ENCODE peak calls at places on chromosomes 16 and 17, in ten cellular contexts. A is Peyer's patch, N is breast epithelium, E is mammary epithelial cell, V is astrocyte of the spinal cord, G is neural progenitor cell, P is fibroblast of the aortic adventitia, Y is lower lobe of right lung, S is tibial artery, F is left ventricle myocardium inferior. Q is an unnamed sample.

GRCh38 chr17:4710693-4711634 is 532 bp downstream of the ARRB2 start:
- DNase-seq in A (peak; percentile 63), N (no peak), E (no peak), V (no peak), G (no peak), P (no peak), Y (peak; percentile 70), S (no peak), F (no peak), Q (no peak)

GRCh38 chr17:42519546-42520444 is 16.2 kb upstream of the NAGLU start:
- DNase-seq in A (peak; percentile 54), N (peak; percentile 83), E (peak; percentile 86), V (peak; percentile 99), G (peak; percentile 62), P (peak; percentile 99), Y (peak; percentile 73), S (peak; percentile 98), F (peak; percentile 90), Q (peak; percentile 69)

GRCh38 chr16:12672986-12673385 is 130.7 kb downstream of the CPPED1 start:
- DNase-seq in A (no peak), N (no peak), E (no peak), V (no peak), G (no peak), P (no peak), Y (no peak), S (no peak), F (no peak), Q (no peak)

GRCh38 chr16:28231763-28232162 is 20.0 kb upstream of the XPO6 start:
- DNase-seq in A (no peak), N (no peak), E (no peak), V (no peak), G (no peak), P (no peak), Y (no peak), S (no peak), F (no peak), Q (no peak)

GRCh38 chr17:45948881-45949624 is 50.0 kb upstream of the STH start:
- DNase-seq in A (peak; percentile 34), N (peak; percentile 74), E (peak; percentile 40), V (peak; percentile 56), G (peak; percentile 86), P (peak; percentile 55), Y (peak; percentile 80), S (peak; percentile 69), F (peak; percentile 78), Q (no peak)

GRCh38 chr17:72789711-72790110 is 302.8 kb downstream of the SLC39A11 start:
- DNase-seq in A (no peak), N (no peak), E (no peak), V (no peak), G (no peak), P (no peak), Y (no peak), S (no peak), F (no peak), Q (no peak)

GRCh38 chr16:73232555-73233422 is 184.9 kb upstream of the ZFHX3 start:
- DNase-seq in A (no peak), N (no peak), E (peak; percentile 12), V (peak; percentile 85), G (no peak), P (peak; percentile 91), Y (no peak), S (no peak), F (peak; percentile 16), Q (no peak)

GRCh38 chr16:10976663-10977062 is 32.3 kb downstream of the CLEC16A start:
- DNase-seq in A (no peak), N (no peak), E (no peak), V (no peak), G (no peak), P (no peak), Y (no peak), S (no peak), F (no peak), Q (no peak)

GRCh38 chr16:89324056-89325010 is 106.8 kb downstream of the ZNF778 start:
- DNase-seq in A (no peak), N (no peak), E (no peak), V (peak; percentile 91), G (no peak), P (peak; percentile 79), Y (peak; percentile 44), S (no peak), F (no peak), Q (no peak)

GRCh38 chr16:74111583-74111982 is 185.0 kb upstream of the PSMD7 start:
- DNase-seq in A (no peak), N (no peak), E (no peak), V (no peak), G (no peak), P (no peak), Y (no peak), S (no peak), F (no peak), Q (no peak)

GRCh38 chr16:16007743-16008111 is 58.3 kb downstream of the ABCC1 start:
- DNase-seq in A (peak; percentile 72), N (no peak), E (no peak), V (no peak), G (no peak), P (no peak), Y (no peak), S (no peak), F (no peak), Q (no peak)

GRCh38 chr17:43880420-43880991 is 26.8 kb downstream of the MPP2 start:
- DNase-seq in A (peak; percentile 19), N (no peak), E (peak; percentile 25), V (peak; percentile 9), G (peak; percentile 74), P (no peak), Y (peak; percentile 64), S (no peak), F (no peak), Q (peak; percentile 25)

GRCh38 chr17:28712037-28712704 is 483 bp upstream of the PROCA1 start:
- DNase-seq in A (peak; percentile 67), N (no peak), E (no peak), V (no peak), G (peak; percentile 80), P (no peak), Y (peak; percentile 82), S (peak; percentile 38), F (peak; percentile 63), Q (no peak)

GRCh38 chr16:1614226-1615102 is 2.3 kb downstream of the CRAMP1 start:
- DNase-seq in A (no peak), N (no peak), E (peak; percentile 40), V (peak; percentile 37), G (peak; percentile 73), P (peak; percentile 22), Y (no peak), S (no peak), F (no peak), Q (no peak)

GRCh38 chr16:74611721-74612120 is 4.8 kb upstream of the GLG1 start:
- DNase-seq in A (no peak), N (no peak), E (no peak), V (peak; percentile 59), G (no peak), P (peak; percentile 25), Y (no peak), S (no peak), F (no peak), Q (no peak)

GRCh38 chr17:66747561-66748275 is 87.2 kb upstream of the CACNG5 start:
- DNase-seq in A (no peak), N (no peak), E (peak; percentile 3), V (peak; percentile 82), G (no peak), P (peak; percentile 97), Y (no peak), S (no peak), F (no peak), Q (no peak)

GRCh38 chr17:66746736-66747135 is 88.2 kb upstream of the CACNG5 start:
- DNase-seq in A (no peak), N (no peak), E (no peak), V (no peak), G (no peak), P (peak; percentile 53), Y (no peak), S (no peak), F (no peak), Q (no peak)

GRCh38 chr17:66750756-66751543 is 84.0 kb upstream of the CACNG5 start:
- DNase-seq in A (no peak), N (no peak), E (no peak), V (no peak), G (peak; percentile 25), P (no peak), Y (no peak), S (no peak), F (no peak), Q (no peak)

GRCh38 chr17:66749217-66749832 is 85.6 kb upstream of the CACNG5 start:
- DNase-seq in A (no peak), N (no peak), E (no peak), V (no peak), G (no peak), P (no peak), Y (no peak), S (no peak), F (no peak), Q (no peak)

GRCh38 chr17:66748578-66748977 is 86.3 kb upstream of the CACNG5 start:
- DNase-seq in A (no peak), N (no peak), E (no peak), V (no peak), G (no peak), P (peak; percentile 56), Y (no peak), S (no peak), F (no peak), Q (no peak)
- H3K4me3 ChIP-seq in A (no peak overlapping the region), N (no peak overlapping the region), E (no peak overlapping the region), V (no peak overlapping the region), G (no peak overlapping the region), P (no peak overlapping the region), Y (no peak overlapping the region), S (no peak overlapping the region), F (no peak overlapping the region), Q (no peak overlapping the region)

GRCh38 chr17:79970576-79971068 is 65.0 kb downstream of the TBC1D16 start:
- DNase-seq in A (peak; percentile 48), N (peak; percentile 43), E (peak; percentile 48), V (no peak), G (peak; percentile 88), P (peak; percentile 22), Y (peak; percentile 51), S (no peak), F (peak; percentile 15), Q (no peak)
- TF ChIP-seq CTCF in A (peak; percentile 57), N (peak; percentile 10), E (peak; percentile 34), V (peak; percentile 55), G (peak; percentile 82), P (peak; percentile 26), Y (peak; percentile 51), S (no peak), F (peak; percentile 65), Q (peak; percentile 43)

GRCh38 chr17:48261297-48261880 is 153.8 kb downstream of the SNX11 start:
- DNase-seq in A (no peak), N (no peak), E (no peak), V (peak; percentile 54), G (peak; percentile 72), P (no peak), Y (no peak), S (no peak), F (no peak), Q (no peak)
- H3K4me3 ChIP-seq in A (no peak overlapping the region), N (no peak overlapping the region), E (no peak overlapping the region), V (no peak overlapping the region), G (no peak overlapping the region), P (no peak overlapping the region), Y (no peak overlapping the region), S (no peak overlapping the region), F (no peak overlapping the region), Q (no peak overlapping the region)

DNA sequence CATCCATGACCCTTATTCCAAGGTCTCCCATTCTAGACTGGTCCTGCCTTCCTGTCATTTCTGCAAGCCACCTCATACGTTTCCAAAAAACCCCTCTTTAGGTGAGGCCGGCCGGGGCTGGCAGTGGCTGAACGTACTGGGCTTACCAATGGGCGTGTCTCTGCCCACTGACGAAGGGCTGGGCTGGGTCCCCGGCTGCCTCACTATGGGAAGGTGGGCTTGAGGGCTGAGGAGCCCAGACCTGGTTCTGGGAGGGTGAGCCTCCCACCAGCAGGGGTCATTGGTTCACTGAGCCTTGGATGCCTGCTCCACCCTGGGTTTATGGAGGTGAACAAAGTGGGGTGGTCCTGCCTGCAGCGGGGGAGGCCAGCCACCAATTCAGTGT is 19.9 kb downstream of the KDM8 start:
- DNase-seq in A (no peak), N (no peak), E (no peak), V (no peak), G (no peak), P (no peak), Y (peak; percentile 42), S (no peak), F (no peak), Q (no peak)
- TF ChIP-seq CTCF in A (peak; percentile 4), N (no peak), E (no peak), V (no peak), G (no peak), P (peak; percentile 9), Y (no peak), S (no peak), F (peak; percentile 24), Q (peak; percentile 6)